ENCODE peak calls at places on chromosome 1, in eight cellular contexts. One of them, this sample, is unnamed.

GRCh38 chr1:36400825-36401601 is 3.3 kb upstream of the LSM10 start:
- DNase-seq in fibroblast of lung: no peak
- DNase-seq in MM.1S: peak
- DNase-seq in neural progenitor cell: peak
- DNase-seq in mesendoderm: peak
- DNase-seq in GM23248: peak
- DNase-seq in IMR-90: peak
- DNase-seq in trophoblast cell: peak
- DNase-seq in this sample: no peak

GRCh38 chr1:89723863-89724262 is 90.9 kb downstream of the LRRC8C start:
- DNase-seq in MM.1S: no peak
- DNase-seq in mesendoderm: no peak
- DNase-seq in GM23248: peak
- DNase-seq in fibroblast of lung: peak
- DNase-seq in neural progenitor cell: no peak
- DNase-seq in IMR-90: peak
- DNase-seq in trophoblast cell: no peak
- DNase-seq in this sample: no peak

GRCh38 chr1:230240446-230241076 is 173.5 kb downstream of the GALNT2 start:
- DNase-seq in GM23248: peak
- DNase-seq in mesendoderm: no peak
- DNase-seq in MM.1S: no peak
- DNase-seq in IMR-90: peak
- DNase-seq in fibroblast of lung: no peak
- DNase-seq in trophoblast cell: no peak
- DNase-seq in neural progenitor cell: no peak
- DNase-seq in this sample: no peak

GRCh38 chr1:222286039-222286438 is 261.9 kb downstream of the HHIPL2 start:
- DNase-seq in mesendoderm: no peak
- DNase-seq in GM23248: no peak
- DNase-seq in neural progenitor cell: no peak
- DNase-seq in trophoblast cell: no peak
- DNase-seq in fibroblast of lung: no peak
- DNase-seq in MM.1S: no peak
- DNase-seq in IMR-90: no peak
- DNase-seq in this sample: no peak

GRCh38 chr1:119219711-119220110 is 79.3 kb upstream of the WARS2 start:
- DNase-seq in mesendoderm: no peak
- DNase-seq in IMR-90: no peak
- DNase-seq in neural progenitor cell: no peak
- DNase-seq in fibroblast of lung: no peak
- DNase-seq in MM.1S: no peak
- DNase-seq in trophoblast cell: peak
- DNase-seq in GM23248: no peak
- DNase-seq in this sample: no peak

GRCh38 chr1:153888518-153888917 is 34.3 kb downstream of the GATAD2B start:
- DNase-seq in MM.1S: peak
- DNase-seq in mesendoderm: no peak
- DNase-seq in fibroblast of lung: no peak
- DNase-seq in GM23248: peak
- DNase-seq in trophoblast cell: no peak
- DNase-seq in IMR-90: peak
- DNase-seq in neural progenitor cell: no peak
- DNase-seq in this sample: no peak

GRCh38 chr1:185483647-185484450 is 166.8 kb upstream of the IVNS1ABP start:
- DNase-seq in GM23248: peak
- DNase-seq in neural progenitor cell: peak
- DNase-seq in fibroblast of lung: peak
- DNase-seq in trophoblast cell: peak
- DNase-seq in MM.1S: no peak
- DNase-seq in mesendoderm: peak
- DNase-seq in IMR-90: peak
- DNase-seq in this sample: peak

GRCh38 chr1:205950826-205951549 is 7.7 kb upstream of the SLC26A9 start:
- DNase-seq in fibroblast of lung: peak
- DNase-seq in GM23248: peak
- DNase-seq in trophoblast cell: peak
- DNase-seq in neural progenitor cell: no peak
- DNase-seq in mesendoderm: no peak
- DNase-seq in MM.1S: no peak
- DNase-seq in IMR-90: peak
- DNase-seq in this sample: no peak

GRCh38 chr1:84407524-84408318 is 9.4 kb downstream of the DNASE2B start:
- DNase-seq in trophoblast cell: no peak
- DNase-seq in fibroblast of lung: no peak
- DNase-seq in MM.1S: no peak
- DNase-seq in IMR-90: no peak
- DNase-seq in mesendoderm: no peak
- DNase-seq in GM23248: no peak
- DNase-seq in neural progenitor cell: no peak
- DNase-seq in this sample: no peak

GRCh38 chr1:63621698-63622097 is 28.5 kb downstream of the PGM1 start:
- DNase-seq in mesendoderm: no peak
- DNase-seq in neural progenitor cell: no peak
- DNase-seq in GM23248: peak
- DNase-seq in IMR-90: peak
- DNase-seq in fibroblast of lung: peak
- DNase-seq in trophoblast cell: peak
- DNase-seq in MM.1S: no peak
- DNase-seq in this sample: no peak

GRCh38 chr1:68202239-68202832 is 30.0 kb downstream of the WLS start:
- DNase-seq in neural progenitor cell: no peak
- DNase-seq in IMR-90: peak
- DNase-seq in mesendoderm: no peak
- DNase-seq in trophoblast cell: no peak
- DNase-seq in MM.1S: no peak
- DNase-seq in fibroblast of lung: peak
- DNase-seq in GM23248: peak
- DNase-seq in this sample: no peak

GRCh38 chr1:111222308-111223125 is 5.0 kb upstream of the CHI3L2 start:
- DNase-seq in trophoblast cell: peak
- DNase-seq in MM.1S: peak
- DNase-seq in fibroblast of lung: peak
- DNase-seq in mesendoderm: peak
- DNase-seq in GM23248: peak
- DNase-seq in neural progenitor cell: peak
- DNase-seq in IMR-90: peak
- DNase-seq in this sample: no peak

GRCh38 chr1:13643017-13643416 is 57.0 kb upstream of the PRDM2 start:
- DNase-seq in mesendoderm: no peak
- DNase-seq in trophoblast cell: no peak
- DNase-seq in MM.1S: no peak
- DNase-seq in neural progenitor cell: no peak
- DNase-seq in fibroblast of lung: no peak
- DNase-seq in GM23248: no peak
- DNase-seq in IMR-90: no peak
- DNase-seq in this sample: no peak

GRCh38 chr1:13646533-13646932 is 53.5 kb upstream of the PRDM2 start:
- DNase-seq in trophoblast cell: no peak
- DNase-seq in fibroblast of lung: no peak
- DNase-seq in mesendoderm: no peak
- DNase-seq in IMR-90: no peak
- DNase-seq in neural progenitor cell: no peak
- DNase-seq in MM.1S: no peak
- DNase-seq in GM23248: no peak
- DNase-seq in this sample: no peak

GRCh38 chr1:13642306-13643004 is 57.5 kb upstream of the PRDM2 start:
- DNase-seq in fibroblast of lung: no peak
- DNase-seq in GM23248: no peak
- DNase-seq in mesendoderm: no peak
- DNase-seq in trophoblast cell: no peak
- DNase-seq in IMR-90: no peak
- DNase-seq in MM.1S: peak
- DNase-seq in neural progenitor cell: no peak
- DNase-seq in this sample: no peak
- H3K9ac ChIP-seq in fibroblast of lung: no peak
- H3K9ac ChIP-seq in GM23248: no peak
- H3K9ac ChIP-seq in mesendoderm: no peak
- H3K9ac ChIP-seq in trophoblast cell: no peak
- H3K9ac ChIP-seq in IMR-90: no peak
- H3K9ac ChIP-seq in MM.1S: no peak
- H3K9ac ChIP-seq in neural progenitor cell: no peak
- H3K9ac ChIP-seq in this sample: no peak

GRCh38 chr1:20578062-20578461 is 10.8 kb upstream of the CDA start:
- DNase-seq in fibroblast of lung: peak
- DNase-seq in trophoblast cell: peak
- DNase-seq in MM.1S: no peak
- DNase-seq in mesendoderm: no peak
- DNase-seq in neural progenitor cell: no peak
- DNase-seq in IMR-90: no peak
- DNase-seq in GM23248: no peak
- DNase-seq in this sample: no peak
- H3K9ac ChIP-seq in fibroblast of lung: no peak
- H3K9ac ChIP-seq in trophoblast cell: no peak
- H3K9ac ChIP-seq in MM.1S: no peak
- H3K9ac ChIP-seq in mesendoderm: no peak
- H3K9ac ChIP-seq in neural progenitor cell: no peak
- H3K9ac ChIP-seq in IMR-90: no peak
- H3K9ac ChIP-seq in GM23248: no peak
- H3K9ac ChIP-seq in this sample: no peak

GRCh38 chr1:228369608-228370438 is 36.8 kb downstream of the TRIM11 start:
- DNase-seq in neural progenitor cell: no peak
- DNase-seq in trophoblast cell: no peak
- DNase-seq in MM.1S: no peak
- DNase-seq in GM23248: no peak
- DNase-seq in mesendoderm: no peak
- DNase-seq in fibroblast of lung: no peak
- DNase-seq in IMR-90: no peak
- DNase-seq in this sample: no peak
- H3K9ac ChIP-seq in neural progenitor cell: no peak
- H3K9ac ChIP-seq in trophoblast cell: no peak
- H3K9ac ChIP-seq in MM.1S: no peak
- H3K9ac ChIP-seq in GM23248: no peak
- H3K9ac ChIP-seq in mesendoderm: no peak
- H3K9ac ChIP-seq in fibroblast of lung: no peak
- H3K9ac ChIP-seq in IMR-90: no peak
- H3K9ac ChIP-seq in this sample: no peak

GRCh38 chr1:157819215-157819614 is 705 bp downstream of the FCRL1 start:
- DNase-seq in MM.1S: no peak
- DNase-seq in neural progenitor cell: no peak
- DNase-seq in IMR-90: no peak
- DNase-seq in fibroblast of lung: no peak
- DNase-seq in mesendoderm: no peak
- DNase-seq in trophoblast cell: no peak
- DNase-seq in GM23248: no peak
- DNase-seq in this sample: no peak

GRCh38 chr1:157819886-157820285 is at the start of gene FCRL1:
- DNase-seq in trophoblast cell: no peak
- DNase-seq in fibroblast of lung: no peak
- DNase-seq in MM.1S: no peak
- DNase-seq in IMR-90: no peak
- DNase-seq in neural progenitor cell: no peak
- DNase-seq in GM23248: no peak
- DNase-seq in mesendoderm: no peak
- DNase-seq in this sample: no peak

GRCh38 chr1:157820299-157820698 is 379 bp upstream of the FCRL1 start:
- DNase-seq in trophoblast cell: no peak
- DNase-seq in IMR-90: no peak
- DNase-seq in GM23248: no peak
- DNase-seq in MM.1S: no peak
- DNase-seq in mesendoderm: no peak
- DNase-seq in fibroblast of lung: no peak
- DNase-seq in neural progenitor cell: no peak
- DNase-seq in this sample: no peak
- H3K9ac ChIP-seq in trophoblast cell: no peak
- H3K9ac ChIP-seq in IMR-90: no peak
- H3K9ac ChIP-seq in GM23248: no peak
- H3K9ac ChIP-seq in MM.1S: no peak
- H3K9ac ChIP-seq in mesendoderm: no peak
- H3K9ac ChIP-seq in fibroblast of lung: no peak
- H3K9ac ChIP-seq in neural progenitor cell: no peak
- H3K9ac ChIP-seq in this sample: no peak

GRCh38 chr1:167721617-167722151 is at the start of gene MPZL1:
- DNase-seq in IMR-90: peak
- DNase-seq in trophoblast cell: peak
- DNase-seq in neural progenitor cell: peak
- DNase-seq in fibroblast of lung: peak
- DNase-seq in mesendoderm: peak
- DNase-seq in GM23248: peak
- DNase-seq in MM.1S: peak
- DNase-seq in this sample: no peak
- H3K9ac ChIP-seq in IMR-90: peak
- H3K9ac ChIP-seq in trophoblast cell: peak
- H3K9ac ChIP-seq in neural progenitor cell: peak
- H3K9ac ChIP-seq in fibroblast of lung: peak
- H3K9ac ChIP-seq in mesendoderm: peak
- H3K9ac ChIP-seq in GM23248: peak
- H3K9ac ChIP-seq in MM.1S: peak
- H3K9ac ChIP-seq in this sample: peak

GRCh38 chr1:43653339-43653738 is 3.4 kb downstream of the KDM4A start:
- DNase-seq in IMR-90: peak
- DNase-seq in neural progenitor cell: peak
- DNase-seq in mesendoderm: peak
- DNase-seq in MM.1S: peak
- DNase-seq in fibroblast of lung: no peak
- DNase-seq in trophoblast cell: no peak
- DNase-seq in GM23248: peak
- DNase-seq in this sample: no peak

GRCh38 chr1:43659785-43660184 is 9.8 kb downstream of the KDM4A start:
- DNase-seq in neural progenitor cell: no peak
- DNase-seq in GM23248: no peak
- DNase-seq in MM.1S: no peak
- DNase-seq in mesendoderm: no peak
- DNase-seq in fibroblast of lung: no peak
- DNase-seq in IMR-90: no peak
- DNase-seq in trophoblast cell: no peak
- DNase-seq in this sample: no peak

GRCh38 chr1:43659384-43659783 is 9.4 kb downstream of the KDM4A start:
- DNase-seq in fibroblast of lung: no peak
- DNase-seq in neural progenitor cell: no peak
- DNase-seq in trophoblast cell: no peak
- DNase-seq in MM.1S: no peak
- DNase-seq in mesendoderm: no peak
- DNase-seq in IMR-90: no peak
- DNase-seq in GM23248: no peak
- DNase-seq in this sample: no peak

GRCh38 chr1:43653893-43654292 is 3.9 kb downstream of the KDM4A start:
- DNase-seq in trophoblast cell: no peak
- DNase-seq in mesendoderm: no peak
- DNase-seq in neural progenitor cell: no peak
- DNase-seq in fibroblast of lung: no peak
- DNase-seq in IMR-90: no peak
- DNase-seq in GM23248: no peak
- DNase-seq in MM.1S: no peak
- DNase-seq in this sample: no peak

DNA sequence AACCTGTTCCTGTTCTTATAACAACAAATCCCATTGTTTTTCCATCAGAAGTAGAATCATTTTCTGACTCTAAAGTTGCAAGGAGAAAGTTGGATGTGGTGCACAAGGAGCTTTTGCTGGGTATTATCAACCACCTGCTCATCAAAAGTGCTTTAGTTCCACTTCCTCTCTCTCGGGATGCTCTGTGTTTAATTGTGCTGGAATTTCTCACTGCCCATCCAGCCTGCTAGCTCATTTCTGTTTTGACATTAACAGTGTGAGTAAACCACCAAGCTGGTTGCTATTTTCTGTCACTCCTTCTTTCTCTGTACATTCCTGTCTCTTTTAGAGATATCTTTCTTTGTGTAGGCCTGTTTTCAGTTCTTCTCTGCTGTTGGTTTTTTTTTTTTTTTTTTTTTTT is 6.0 kb downstream of the KDM4A start:
- DNase-seq in mesendoderm: no peak
- DNase-seq in trophoblast cell: no peak
- DNase-seq in neural progenitor cell: no peak
- DNase-seq in fibroblast of lung: no peak
- DNase-seq in GM23248: no peak
- DNase-seq in MM.1S: no peak
- DNase-seq in IMR-90: no peak
- DNase-seq in this sample: no peak
- H3K9ac ChIP-seq in mesendoderm: no peak
- H3K9ac ChIP-seq in trophoblast cell: no peak
- H3K9ac ChIP-seq in neural progenitor cell: no peak
- H3K9ac ChIP-seq in fibroblast of lung: no peak
- H3K9ac ChIP-seq in GM23248: no peak
- H3K9ac ChIP-seq in MM.1S: no peak
- H3K9ac ChIP-seq in IMR-90: no peak
- H3K9ac ChIP-seq in this sample: no peak

This sample was measured in keratinocyte.